ENCODE peak calls at places on chromosomes 4 and X, in nine cellular contexts. L is fibroblast of lung, J is hepatocyte, P is heart left ventricle, R is IMR-90, V is ovary, W is endodermal cell, H is left ventricle myocardium inferior, Q is mesendoderm. C is an unnamed sample. For H3K4me1, the result is how much of the 10 kb centered on the place peaks cover.

GRCh38 chr4:154779362-154779947 is 1.6 kb upstream of the RBM46 start:
- DNase-seq in J (peak), P (no peak), H (no peak), L (peak), Q (peak), W (no peak), R (peak), V (no peak), C (no peak)

GRCh38 chr4:76811604-76812412 is 86.1 kb downstream of the SOWAHB start:
- DNase-seq in J (peak), V (peak), R (peak), L (peak), P (peak), Q (peak), H (peak), W (peak), C (no peak)

GRCh38 chrX:31449975-31450374 is 378.1 kb upstream of the FTHL17 start:
- DNase-seq in L (no peak), V (no peak), Q (no peak), P (no peak), J (no peak), W (no peak), H (no peak), R (peak), C (no peak)

GRCh38 chr4:38306482-38307071 is 346.4 kb downstream of the PTTG2 start:
- DNase-seq in J (no peak), R (no peak), P (no peak), L (no peak), H (no peak), Q (no peak), W (no peak), V (no peak), C (no peak)

GRCh38 chr4:168361365-168362024 is 42.9 kb upstream of the DDX60 start:
- DNase-seq in P (no peak), V (no peak), R (no peak), W (no peak), J (no peak), Q (no peak), H (no peak), L (no peak), C (no peak)

GRCh38 chrX:13750204-13750603 is 15.7 kb downstream of the OFD1 start:
- DNase-seq in H (no peak), Q (peak), W (no peak), V (no peak), R (peak), J (peak), P (no peak), L (peak), C (no peak)

GRCh38 chr4:125155251-125155650 is 159.5 kb upstream of the FAT4 start:
- DNase-seq in J (no peak), L (no peak), Q (no peak), P (no peak), V (no peak), W (no peak), R (no peak), H (no peak), C (no peak)

GRCh38 chr4:148225639-148226038 is 216.6 kb downstream of the NR3C2 start:
- DNase-seq in L (no peak), Q (no peak), V (no peak), P (no peak), W (no peak), H (no peak), J (no peak), R (peak), C (no peak)

GRCh38 chrX:149877157-149877556 is 3.8 kb upstream of the MAGEA8 start:
- DNase-seq in W (no peak), H (no peak), J (no peak), P (no peak), L (no peak), R (no peak), V (no peak), Q (no peak), C (no peak)

GRCh38 chrX:9855536-9856320 is 69.5 kb downstream of the SHROOM2 start:
- DNase-seq in V (peak), R (no peak), W (no peak), H (no peak), L (peak), J (no peak), Q (no peak), P (no peak), C (no peak)

GRCh38 chr4:54274786-54275503 is 45.9 kb downstream of the PDGFRA start:
- DNase-seq in W (no peak), J (no peak), Q (no peak), H (no peak), V (no peak), L (no peak), P (no peak), R (peak), C (no peak)

GRCh38 chrX:153465691-153466380 is 4.5 kb downstream of the HAUS7 start:
- DNase-seq in V (no peak), L (no peak), R (no peak), Q (no peak), H (no peak), P (no peak), W (no peak), J (no peak), C (no peak)

GRCh38 chr4:81314196-81314896 is 99.3 kb upstream of the PRKG2 start:
- DNase-seq in L (peak), P (peak), R (peak), J (peak), W (no peak), Q (no peak), H (peak), V (no peak), C (no peak)

GRCh38 chr4:121307441-121308327 is 73.1 kb downstream of the QRFPR start:
- DNase-seq in Q (peak), J (peak), H (no peak), P (no peak), L (peak), W (peak), R (peak), V (no peak), C (no peak)

GRCh38 chr4:152536545-152537182 is 772 bp upstream of the FBXW7 start:
- DNase-seq in W (no peak), V (no peak), P (peak), L (peak), Q (no peak), R (peak), H (no peak), J (peak), C (no peak)

GRCh38 chr4:6272863-6273660 is 3.4 kb downstream of the WFS1 start:
- DNase-seq in Q (peak), R (peak), J (peak), W (no peak), V (peak), P (no peak), H (no peak), L (peak), C (no peak)

GRCh38 chrX:108245462-108245861 is 153.9 kb downstream of the ATG4A start:
- DNase-seq in L (no peak), Q (peak), J (no peak), R (no peak), V (no peak), W (peak), P (no peak), H (no peak), C (no peak)

GRCh38 chr4:122838034-122838433 is 11.4 kb downstream of the FGF2 start:
- DNase-seq in W (no peak), P (no peak), J (no peak), R (no peak), H (no peak), V (no peak), Q (no peak), L (no peak), C (no peak)

GRCh38 chr4:122845760-122846159 is 19.1 kb downstream of the FGF2 start:
- DNase-seq in W (no peak), R (no peak), Q (no peak), V (no peak), J (no peak), L (no peak), P (no peak), H (no peak), C (no peak)

GRCh38 chr4:122842984-122843531 is 16.4 kb downstream of the FGF2 start:
- DNase-seq in V (no peak), P (no peak), Q (no peak), H (no peak), J (no peak), R (no peak), L (no peak), W (no peak), C (peak)

GRCh38 chr4:122845066-122845465 is 18.4 kb downstream of the FGF2 start:
- DNase-seq in R (peak), V (no peak), P (no peak), L (peak), H (no peak), Q (no peak), W (no peak), J (no peak), C (no peak)

GRCh38 chr4:122842392-122842791 is 15.8 kb downstream of the FGF2 start:
- DNase-seq in W (no peak), R (no peak), J (no peak), P (no peak), V (no peak), L (no peak), Q (no peak), H (no peak), C (no peak)
- H3K27ac ChIP-seq in W (no peak), R (no peak), J (no peak), P (no peak), V (no peak), L (no peak), Q (no peak), H (no peak), C (peak)

GRCh38 chrX:1536712-1537030 is 314 bp downstream of the P2RY8 start:
- DNase-seq in Q (no peak), P (no peak), H (no peak), J (no peak), R (no peak), W (no peak), L (no peak), V (no peak), C (no peak)

GRCh38 chrX:1533083-1533482 is 3.9 kb downstream of the P2RY8 start:
- DNase-seq in V (no peak), W (no peak), P (no peak), Q (no peak), H (no peak), J (no peak), L (no peak), R (no peak), C (no peak)

GRCh38 chrX:1537031-1537715 is at the start of gene P2RY8:
- DNase-seq in H (peak), R (no peak), Q (no peak), L (no peak), V (peak), J (peak), W (no peak), P (peak), C (no peak)

GRCh38 chrX:1535241-1536041 is 1.5 kb downstream of the P2RY8 start:
- DNase-seq in V (peak), Q (no peak), R (no peak), W (no peak), J (no peak), H (no peak), L (no peak), P (peak), C (peak)

GRCh38 chrX:1534321-1535168 is 2.4 kb downstream of the P2RY8 start:
- DNase-seq in V (no peak), P (no peak), J (no peak), Q (peak), L (no peak), W (peak), R (no peak), H (no peak), C (no peak)
- H3K4me3 ChIP-seq in V (no peak), P (peak), J (no peak), Q (no peak), L (no peak), W (no peak), R (no peak), H (peak), C (no peak)

GRCh38 chr4:113356452-113356851 is 307.0 kb downstream of the ANK2 start:
- DNase-seq in V (no peak), Q (no peak), W (no peak), J (no peak), H (no peak), L (no peak), P (no peak), R (no peak), C (no peak)
- H3K4me1 ChIP-seq in V (under half), Q (under half), W (under half), J (under half), H (under half), L (under half), P (under half), R (under half), C (under half)

GRCh38 chr4:145843148-145843547 is 95.5 kb downstream of the ZNF827 start:
- DNase-seq in V (no peak), R (peak), W (no peak), Q (no peak), J (no peak), H (no peak), L (peak), P (no peak), C (no peak)

GRCh38 chr4:145842224-145842887 is 96.3 kb downstream of the ZNF827 start:
- DNase-seq in R (no peak), L (no peak), Q (no peak), H (no peak), J (no peak), V (no peak), P (no peak), W (no peak), C (no peak)

GRCh38 chr4:145840801-145841200 is 97.8 kb downstream of the ZNF827 start:
- DNase-seq in H (no peak), J (no peak), W (no peak), P (no peak), L (no peak), Q (no peak), R (no peak), V (no peak), C (no peak)

GRCh38 chr4:145839151-145839550 is 99.5 kb downstream of the ZNF827 start:
- DNase-seq in P (no peak), W (peak), V (no peak), L (no peak), J (no peak), R (peak), Q (peak), H (no peak), C (no peak)

DNA sequence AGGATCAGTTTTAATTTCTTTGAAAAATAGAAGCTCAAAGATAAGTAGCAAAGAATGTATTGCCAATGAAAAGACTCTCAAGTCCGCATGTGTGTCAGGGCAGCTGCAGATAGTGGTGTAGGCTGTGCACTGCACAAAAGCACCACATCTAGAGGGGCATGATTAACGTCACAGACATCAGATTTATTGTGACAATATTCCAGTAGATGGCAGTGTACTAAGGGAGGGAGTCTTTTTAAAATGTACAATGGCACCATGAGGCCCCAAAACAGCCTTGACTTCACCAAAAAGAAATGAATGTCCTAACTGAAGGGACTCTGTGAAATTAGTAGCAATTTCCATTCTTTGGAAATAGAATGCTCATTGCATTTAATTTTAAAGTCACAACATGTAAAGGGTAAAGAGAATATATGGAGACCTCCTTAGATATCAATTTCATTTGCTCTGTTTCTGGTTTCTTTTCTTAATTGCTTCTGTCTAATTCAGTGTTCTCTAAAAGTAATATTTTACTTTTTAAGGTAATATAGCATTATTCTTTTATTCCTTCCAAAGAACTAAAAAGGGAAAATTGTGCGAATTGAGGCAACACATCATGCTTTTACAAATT is 98.4 kb downstream of the ZNF827 start:
- DNase-seq in J (peak), L (peak), P (no peak), V (no peak), R (peak), Q (peak), H (no peak), W (no peak), C (no peak)
- H3K27ac ChIP-seq in J (no peak), L (no peak), P (no peak), V (no peak), R (no peak), Q (no peak), H (no peak), W (no peak), C (no peak)

GRCh38 chrX:97260679-97261078 is 377.0 kb downstream of the RPA4 start:
- DNase-seq in R (no peak), V (no peak), Q (no peak), L (no peak), P (no peak), H (no peak), J (no peak), W (no peak), C (no peak)
- H3K4me3 ChIP-seq in R (no peak), V (no peak), Q (no peak), L (no peak), P (no peak), H (no peak), J (no peak), W (no peak), C (no peak)

GRCh38 chrX:136629084-136629750 is 18.7 kb upstream of the CD40LG start:
- DNase-seq in L (no peak), W (no peak), J (no peak), P (no peak), V (no peak), H (no peak), Q (no peak), R (no peak), C (no peak)

GRCh38 chrX:136627381-136627780 is 20.6 kb upstream of the CD40LG start:
- DNase-seq in R (no peak), H (no peak), W (no peak), L (no peak), P (no peak), V (no peak), J (no peak), Q (no peak), C (no peak)

GRCh38 chrX:136623400-136623799 is 24.6 kb upstream of the CD40LG start:
- DNase-seq in H (no peak), P (no peak), J (no peak), V (no peak), Q (no peak), L (no peak), R (no peak), W (no peak), C (no peak)

GRCh38 chrX:136625246-136625645 is 22.7 kb upstream of the CD40LG start:
- DNase-seq in L (no peak), P (no peak), Q (no peak), W (no peak), V (no peak), H (no peak), R (no peak), J (no peak), C (no peak)

DNA sequence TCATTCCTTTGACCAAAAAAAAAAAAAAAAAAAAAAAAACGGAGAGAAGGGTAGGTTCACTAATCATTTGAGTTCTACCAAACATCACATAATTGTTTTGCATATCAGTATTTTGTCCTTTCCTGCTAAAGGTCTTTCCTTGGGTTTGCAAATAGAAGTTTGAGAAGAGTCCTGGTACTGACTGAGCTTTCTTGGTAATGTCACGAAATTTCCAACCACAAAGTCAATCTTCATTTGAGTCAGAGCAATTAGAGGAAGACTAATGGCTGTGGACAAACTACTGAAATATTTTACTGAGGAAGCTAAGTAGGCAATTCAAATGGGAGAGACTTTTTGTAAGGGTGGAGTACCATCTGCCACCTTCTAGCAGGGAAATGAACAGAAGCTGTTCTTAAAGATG is 21.7 kb upstream of the CD40LG start:
- DNase-seq in Q (no peak), R (no peak), V (no peak), W (no peak), P (no peak), J (no peak), L (no peak), H (no peak), C (no peak)
- H3K4me1 ChIP-seq in Q (under half), R (under half), V (under half), W (under half), P (under half), J (under half), L (under half), H (under half), C (under half)

GRCh38 chr4:184437988-184438774 is 36.2 kb downstream of the IRF2 start:
- DNase-seq in R (peak), Q (no peak), H (no peak), V (no peak), W (no peak), P (no peak), L (no peak), J (no peak), C (no peak)

GRCh38 chr4:184439386-184439785 is 35.0 kb downstream of the IRF2 start:
- DNase-seq in R (peak), L (peak), P (no peak), V (no peak), H (no peak), Q (no peak), J (no peak), W (no peak), C (no peak)

GRCh38 chr4:184440593-184441358 is 33.6 kb downstream of the IRF2 start:
- DNase-seq in R (no peak), J (no peak), V (no peak), P (no peak), Q (no peak), L (no peak), W (no peak), H (no peak), C (no peak)

GRCh38 chr4:184441461-184442392 is 32.6 kb downstream of the IRF2 start:
- DNase-seq in L (peak), J (no peak), V (no peak), Q (peak), R (peak), P (peak), H (no peak), W (peak), C (no peak)

GRCh38 chr4:184439856-184440592 is 34.3 kb downstream of the IRF2 start:
- DNase-seq in H (no peak), P (no peak), W (peak), R (peak), Q (no peak), V (no peak), L (peak), J (peak), C (no peak)
- H3K27ac ChIP-seq in H (peak), P (peak), W (no peak), R (peak), Q (no peak), V (no peak), L (peak), J (peak), C (no peak)

C was measured in aorta.